ENCODE peak calls at places on chromosome 7, in nine cellular contexts. One of them, this sample, is unnamed.

GRCh38 chr7:45224832-45225231 is 67.2 kb downstream of the RAMP3 start:
- DNase-seq in A549: no peak
- DNase-seq in HCT116: no peak
- DNase-seq in upper lobe of right lung: no peak
- DNase-seq in AG04450: no peak
- DNase-seq in PC-3: no peak
- DNase-seq in aorta: no peak
- DNase-seq in brain microvascular endothelial cell: no peak
- DNase-seq in GM23338: peak; percentile 61
- DNase-seq in this sample: no peak

GRCh38 chr7:1533569-1534329 is 3.2 kb downstream of the MAFK start:
- DNase-seq in GM23338: no peak
- DNase-seq in A549: peak; percentile 84
- DNase-seq in HCT116: no peak
- DNase-seq in AG04450: peak; percentile 56
- DNase-seq in aorta: peak; percentile 90
- DNase-seq in upper lobe of right lung: no peak
- DNase-seq in brain microvascular endothelial cell: peak; percentile 92
- DNase-seq in PC-3: peak; percentile 86
- DNase-seq in this sample: peak; percentile 77

GRCh38 chr7:14196555-14196954 is 207.1 kb upstream of the ETV1 start:
- DNase-seq in PC-3: peak; percentile 48
- DNase-seq in brain microvascular endothelial cell: no peak
- DNase-seq in aorta: no peak
- DNase-seq in HCT116: no peak
- DNase-seq in upper lobe of right lung: no peak
- DNase-seq in A549: no peak
- DNase-seq in GM23338: no peak
- DNase-seq in AG04450: no peak
- DNase-seq in this sample: no peak

GRCh38 chr7:33678675-33679335 is 226.5 kb upstream of the BMPER start:
- DNase-seq in AG04450: no peak
- DNase-seq in GM23338: no peak
- DNase-seq in brain microvascular endothelial cell: no peak
- DNase-seq in HCT116: no peak
- DNase-seq in PC-3: no peak
- DNase-seq in upper lobe of right lung: no peak
- DNase-seq in A549: no peak
- DNase-seq in aorta: no peak
- DNase-seq in this sample: no peak

GRCh38 chr7:5625938-5626337 is 155.5 kb downstream of the RNF216 start:
- DNase-seq in aorta: no peak
- DNase-seq in GM23338: no peak
- DNase-seq in A549: peak; percentile 47
- DNase-seq in HCT116: peak; percentile 3
- DNase-seq in upper lobe of right lung: no peak
- DNase-seq in PC-3: peak; percentile 38
- DNase-seq in AG04450: peak; percentile 74
- DNase-seq in brain microvascular endothelial cell: peak; percentile 84
- DNase-seq in this sample: peak; percentile 36

GRCh38 chr7:42414028-42414427 is 177.0 kb upstream of the GLI3 start:
- DNase-seq in aorta: no peak
- DNase-seq in A549: no peak
- DNase-seq in GM23338: no peak
- DNase-seq in brain microvascular endothelial cell: no peak
- DNase-seq in upper lobe of right lung: no peak
- DNase-seq in AG04450: no peak
- DNase-seq in PC-3: peak; percentile 67
- DNase-seq in HCT116: no peak
- DNase-seq in this sample: no peak

GRCh38 chr7:112226701-112227276 is 20.3 kb downstream of the ZNF277 start:
- DNase-seq in GM23338: no peak
- DNase-seq in HCT116: no peak
- DNase-seq in A549: no peak
- DNase-seq in PC-3: peak; percentile 26
- DNase-seq in AG04450: no peak
- DNase-seq in upper lobe of right lung: no peak
- DNase-seq in aorta: no peak
- DNase-seq in brain microvascular endothelial cell: no peak
- DNase-seq in this sample: no peak

GRCh38 chr7:155066417-155066950 is 3.6 kb upstream of the HTR5A start:
- DNase-seq in PC-3: peak; percentile 88
- DNase-seq in A549: no peak
- DNase-seq in GM23338: peak; percentile 29
- DNase-seq in AG04450: peak; percentile 53
- DNase-seq in upper lobe of right lung: no peak
- DNase-seq in brain microvascular endothelial cell: peak; percentile 52
- DNase-seq in HCT116: no peak
- DNase-seq in aorta: no peak
- DNase-seq in this sample: no peak

GRCh38 chr7:115558186-115558585 is 472.4 kb downstream of the TFEC start:
- DNase-seq in aorta: no peak
- DNase-seq in A549: no peak
- DNase-seq in GM23338: no peak
- DNase-seq in upper lobe of right lung: no peak
- DNase-seq in PC-3: peak; percentile 85
- DNase-seq in AG04450: no peak
- DNase-seq in brain microvascular endothelial cell: peak; percentile 52
- DNase-seq in HCT116: no peak
- DNase-seq in this sample: no peak

GRCh38 chr7:130974794-130975193 is 240.8 kb upstream of the KLF14 start:
- DNase-seq in upper lobe of right lung: no peak
- DNase-seq in AG04450: no peak
- DNase-seq in aorta: no peak
- DNase-seq in A549: no peak
- DNase-seq in brain microvascular endothelial cell: no peak
- DNase-seq in HCT116: no peak
- DNase-seq in GM23338: no peak
- DNase-seq in PC-3: no peak
- DNase-seq in this sample: no peak

GRCh38 chr7:132145466-132145865 is 430.8 kb downstream of the PLXNA4 start:
- DNase-seq in upper lobe of right lung: no peak
- DNase-seq in PC-3: peak; percentile 88
- DNase-seq in AG04450: no peak
- DNase-seq in brain microvascular endothelial cell: peak; percentile 35
- DNase-seq in HCT116: no peak
- DNase-seq in GM23338: no peak
- DNase-seq in A549: peak; percentile 80
- DNase-seq in aorta: peak; percentile 81
- DNase-seq in this sample: no peak

GRCh38 chr7:156703209-156703608 is 62.6 kb downstream of the RNF32 start:
- DNase-seq in upper lobe of right lung: no peak
- DNase-seq in A549: no peak
- DNase-seq in GM23338: no peak
- DNase-seq in brain microvascular endothelial cell: no peak
- DNase-seq in PC-3: no peak
- DNase-seq in HCT116: no peak
- DNase-seq in aorta: no peak
- DNase-seq in AG04450: no peak
- DNase-seq in this sample: no peak

GRCh38 chr7:118280319-118281012 is 56.0 kb downstream of the ANKRD7 start:
- DNase-seq in A549: no peak
- DNase-seq in upper lobe of right lung: no peak
- DNase-seq in GM23338: no peak
- DNase-seq in AG04450: no peak
- DNase-seq in PC-3: no peak
- DNase-seq in HCT116: no peak
- DNase-seq in brain microvascular endothelial cell: no peak
- DNase-seq in aorta: no peak
- DNase-seq in this sample: no peak

GRCh38 chr7:28855538-28856217 is 102.5 kb downstream of the TRIL start:
- DNase-seq in upper lobe of right lung: no peak
- DNase-seq in GM23338: no peak
- DNase-seq in HCT116: peak; percentile 92
- DNase-seq in PC-3: peak; percentile 99
- DNase-seq in aorta: no peak
- DNase-seq in A549: peak; percentile 71
- DNase-seq in brain microvascular endothelial cell: peak; percentile 96
- DNase-seq in AG04450: peak; percentile 87
- DNase-seq in this sample: no peak

GRCh38 chr7:123208793-123209192 is 9.0 kb upstream of the SLC13A1 start:
- DNase-seq in PC-3: peak; percentile 35
- DNase-seq in HCT116: peak; percentile 6
- DNase-seq in brain microvascular endothelial cell: peak; percentile 11
- DNase-seq in upper lobe of right lung: no peak
- DNase-seq in GM23338: peak; percentile 43
- DNase-seq in aorta: no peak
- DNase-seq in AG04450: no peak
- DNase-seq in A549: no peak
- DNase-seq in this sample: peak; percentile 7

GRCh38 chr7:7564323-7564780 is 2.3 kb upstream of the MIOS start:
- DNase-seq in brain microvascular endothelial cell: peak; percentile 41
- DNase-seq in AG04450: peak; percentile 4
- DNase-seq in GM23338: no peak
- DNase-seq in aorta: no peak
- DNase-seq in A549: peak; percentile 54
- DNase-seq in PC-3: peak; percentile 94
- DNase-seq in upper lobe of right lung: no peak
- DNase-seq in HCT116: peak; percentile 89
- DNase-seq in this sample: no peak

GRCh38 chr7:94391716-94392390 is 2.8 kb upstream of the COL1A2 start:
- DNase-seq in AG04450: peak; percentile 81
- DNase-seq in upper lobe of right lung: no peak
- DNase-seq in brain microvascular endothelial cell: peak; percentile 81
- DNase-seq in aorta: peak; percentile 77
- DNase-seq in HCT116: no peak
- DNase-seq in PC-3: no peak
- DNase-seq in GM23338: peak; percentile 66
- DNase-seq in A549: no peak
- DNase-seq in this sample: peak; percentile 36

GRCh38 chr7:43467406-43467805 is 115.5 kb upstream of the STK17A start:
- DNase-seq in brain microvascular endothelial cell: peak; percentile 47
- DNase-seq in PC-3: peak; percentile 30
- DNase-seq in HCT116: no peak
- DNase-seq in GM23338: no peak
- DNase-seq in A549: no peak
- DNase-seq in aorta: no peak
- DNase-seq in AG04450: no peak
- DNase-seq in upper lobe of right lung: no peak
- DNase-seq in this sample: peak; percentile 42

GRCh38 chr7:64889686-64890162 is 13.3 kb upstream of the ZNF273 start:
- DNase-seq in PC-3: no peak
- DNase-seq in A549: no peak
- DNase-seq in upper lobe of right lung: no peak
- DNase-seq in GM23338: peak; percentile 29
- DNase-seq in aorta: no peak
- DNase-seq in brain microvascular endothelial cell: no peak
- DNase-seq in AG04450: no peak
- DNase-seq in HCT116: no peak
- DNase-seq in this sample: peak; percentile 14
- H3K4me3 ChIP-seq in PC-3: no peak overlapping the region
- H3K4me3 ChIP-seq in A549: no peak overlapping the region
- H3K4me3 ChIP-seq in upper lobe of right lung: peak overlapping the region; percentile 60
- H3K4me3 ChIP-seq in GM23338: peak overlapping the region; percentile 79
- H3K4me3 ChIP-seq in aorta: no peak overlapping the region
- H3K4me3 ChIP-seq in brain microvascular endothelial cell: no peak overlapping the region
- H3K4me3 ChIP-seq in AG04450: no peak overlapping the region
- H3K4me3 ChIP-seq in HCT116: no peak overlapping the region
- H3K4me3 ChIP-seq in this sample: no peak overlapping the region

GRCh38 chr7:11751315-11751714 is 80.7 kb downstream of the THSD7A start:
- DNase-seq in GM23338: no peak
- DNase-seq in AG04450: no peak
- DNase-seq in PC-3: peak; percentile 73
- DNase-seq in upper lobe of right lung: no peak
- DNase-seq in brain microvascular endothelial cell: no peak
- DNase-seq in A549: no peak
- DNase-seq in HCT116: no peak
- DNase-seq in aorta: no peak
- DNase-seq in this sample: no peak
- H3K27ac ChIP-seq in GM23338: no peak overlapping the region
- H3K27ac ChIP-seq in AG04450: no peak overlapping the region
- H3K27ac ChIP-seq in PC-3: peak overlapping the region; percentile 39
- H3K27ac ChIP-seq in upper lobe of right lung: no peak overlapping the region
- H3K27ac ChIP-seq in brain microvascular endothelial cell: no peak overlapping the region
- H3K27ac ChIP-seq in A549: peak overlapping the region; percentile 81
- H3K27ac ChIP-seq in HCT116: no peak overlapping the region
- H3K27ac ChIP-seq in aorta: no peak overlapping the region
- H3K27ac ChIP-seq in this sample: no peak overlapping the region

DNA sequence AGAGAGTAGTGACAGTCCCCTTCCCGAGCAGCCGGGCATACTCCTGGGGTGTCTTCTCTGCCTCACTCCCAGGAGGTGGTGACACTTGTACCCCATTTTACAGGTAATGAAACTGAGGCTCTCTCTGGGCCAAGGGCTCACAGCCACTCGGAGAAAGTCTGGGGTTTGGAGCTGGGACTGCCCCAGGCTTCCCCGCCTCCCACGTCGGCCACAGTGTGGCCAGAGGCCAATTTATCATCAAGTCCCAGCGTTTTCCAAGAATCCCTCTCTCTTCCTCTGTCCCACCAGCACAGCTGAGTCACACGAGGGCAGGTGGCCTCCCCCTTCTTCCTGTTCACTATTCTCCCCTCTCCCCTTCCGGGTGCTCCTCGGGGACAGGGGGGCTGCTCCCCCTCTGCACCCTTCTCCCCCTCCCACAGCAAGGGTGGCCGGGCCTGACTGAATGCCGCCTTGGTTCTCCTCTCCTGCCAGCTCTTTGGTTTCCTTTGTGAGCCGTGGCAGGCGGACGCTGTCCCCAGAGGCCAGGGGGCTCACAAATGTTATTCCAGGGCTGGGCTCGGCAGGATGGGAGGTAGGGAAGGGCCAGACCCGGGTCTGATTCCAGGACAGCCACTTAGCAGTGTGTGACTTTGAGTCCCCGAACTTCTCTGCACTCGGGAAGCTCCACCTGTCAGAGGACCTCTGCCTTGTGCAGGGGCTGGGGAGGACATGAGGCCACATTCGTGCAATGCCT is 17.7 kb downstream of the CLIP2 start:
- DNase-seq in PC-3: peak; percentile 82
- DNase-seq in upper lobe of right lung: no peak
- DNase-seq in brain microvascular endothelial cell: peak; percentile 43
- DNase-seq in GM23338: peak; percentile 40
- DNase-seq in aorta: peak; percentile 86
- DNase-seq in HCT116: no peak
- DNase-seq in AG04450: no peak
- DNase-seq in A549: no peak
- DNase-seq in this sample: peak; percentile 64
- H3K4me3 ChIP-seq in PC-3: peak overlapping the region; percentile 58
- H3K4me3 ChIP-seq in upper lobe of right lung: no peak overlapping the region
- H3K4me3 ChIP-seq in brain microvascular endothelial cell: peak overlapping the region; percentile 22
- H3K4me3 ChIP-seq in GM23338: no peak overlapping the region
- H3K4me3 ChIP-seq in aorta: no peak overlapping the region
- H3K4me3 ChIP-seq in HCT116: no peak overlapping the region
- H3K4me3 ChIP-seq in AG04450: no peak overlapping the region
- H3K4me3 ChIP-seq in A549: no peak overlapping the region
- H3K4me3 ChIP-seq in this sample: peak overlapping the region; percentile 5

GRCh38 chr7:96152706-96153105 is 169.2 kb downstream of the SLC25A13 start:
- DNase-seq in PC-3: no peak
- DNase-seq in HCT116: no peak
- DNase-seq in AG04450: no peak
- DNase-seq in A549: no peak
- DNase-seq in aorta: no peak
- DNase-seq in GM23338: no peak
- DNase-seq in brain microvascular endothelial cell: no peak
- DNase-seq in upper lobe of right lung: no peak
- DNase-seq in this sample: no peak

GRCh38 chr7:96157856-96158255 is 164.0 kb downstream of the SLC25A13 start:
- DNase-seq in aorta: no peak
- DNase-seq in upper lobe of right lung: no peak
- DNase-seq in A549: no peak
- DNase-seq in AG04450: no peak
- DNase-seq in PC-3: no peak
- DNase-seq in brain microvascular endothelial cell: no peak
- DNase-seq in HCT116: no peak
- DNase-seq in GM23338: no peak
- DNase-seq in this sample: no peak

GRCh38 chr7:96151889-96152288 is 170.0 kb downstream of the SLC25A13 start:
- DNase-seq in aorta: no peak
- DNase-seq in HCT116: no peak
- DNase-seq in upper lobe of right lung: no peak
- DNase-seq in brain microvascular endothelial cell: no peak
- DNase-seq in AG04450: no peak
- DNase-seq in GM23338: no peak
- DNase-seq in A549: no peak
- DNase-seq in PC-3: no peak
- DNase-seq in this sample: no peak
- H3K27ac ChIP-seq in aorta: no peak overlapping the region
- H3K27ac ChIP-seq in HCT116: no peak overlapping the region
- H3K27ac ChIP-seq in upper lobe of right lung: no peak overlapping the region
- H3K27ac ChIP-seq in brain microvascular endothelial cell: no peak overlapping the region
- H3K27ac ChIP-seq in AG04450: no peak overlapping the region
- H3K27ac ChIP-seq in GM23338: no peak overlapping the region
- H3K27ac ChIP-seq in A549: no peak overlapping the region
- H3K27ac ChIP-seq in PC-3: no peak overlapping the region
- H3K27ac ChIP-seq in this sample: no peak overlapping the region

This sample was measured in SK-N-SH.